ENCODE peak calls at places on chromosomes 12 and 14, in nine cellular contexts. B is mesendoderm; X is transverse colon; H is SK-N-SH; D is HCT116; O is fibroblast of lung; T is pancreas; F is AG04450; J is naive thymus-derived CD4-positive, alpha-beta T cell. K is an unnamed sample.

GRCh38 chr14:54625158-54625557 is 58.2 kb downstream of the SAMD4A start:
- DNase-seq in O (peak), T (no peak), J (no peak), D (no peak), B (peak), X (no peak), H (no peak), F (peak), K (no peak)

GRCh38 chr14:69270097-69270496 is 10.1 kb downstream of the GALNT16 start:
- DNase-seq in J (no peak), D (no peak), O (no peak), F (no peak), B (no peak), H (no peak), X (no peak), T (no peak), K (no peak)

GRCh38 chr14:39568809-39569538 is 136.7 kb upstream of the FBXO33 start:
- DNase-seq in O (no peak), X (no peak), B (peak), H (no peak), D (no peak), J (no peak), F (no peak), T (no peak), K (no peak)

GRCh38 chr12:26524862-26525465 is 308.0 kb downstream of the ITPR2 start:
- DNase-seq in J (no peak), T (no peak), D (peak), H (no peak), B (peak), X (peak), F (no peak), O (peak), K (no peak)

GRCh38 chr12:74337951-74338350 is 199.7 kb upstream of the ATXN7L3B start:
- DNase-seq in O (peak), B (no peak), D (peak), H (no peak), T (no peak), J (no peak), F (peak), X (no peak), K (no peak)

GRCh38 chr14:104786091-104786586 is 9.4 kb downstream of the AKT1 start:
- DNase-seq in D (no peak), T (no peak), J (no peak), H (no peak), B (no peak), F (no peak), O (no peak), X (no peak), K (no peak)

GRCh38 chr12:103840399-103840880 is 594 bp downstream of the NT5DC3 start:
- DNase-seq in B (peak), D (no peak), F (no peak), J (no peak), O (peak), T (peak), X (peak), H (peak), K (no peak)

GRCh38 chr12:53739285-53740129 is 12.3 kb upstream of the CALCOCO1 start:
- DNase-seq in O (no peak), F (no peak), T (no peak), X (no peak), J (no peak), B (no peak), D (no peak), H (peak), K (no peak)

GRCh38 chr14:62289471-62289870 is 527.3 kb downstream of the SNAPC1 start:
- DNase-seq in X (no peak), H (no peak), B (no peak), D (no peak), O (peak), T (no peak), F (peak), J (no peak), K (no peak)

GRCh38 chr12:111446631-111447570 is 41.2 kb downstream of the SH2B3 start:
- DNase-seq in H (no peak), J (no peak), T (no peak), D (no peak), F (no peak), X (peak), B (no peak), O (no peak), K (no peak)

GRCh38 chr14:52254086-52254485 is 13.4 kb upstream of the PTGDR start:
- DNase-seq in D (no peak), F (no peak), B (no peak), O (no peak), X (no peak), H (no peak), T (no peak), J (no peak), K (no peak)

GRCh38 chr12:89350661-89351488 is 1.4 kb downstream of the DUSP6 start:
- DNase-seq in X (peak), F (no peak), B (peak), T (no peak), J (peak), H (no peak), O (peak), D (no peak), K (no peak)

GRCh38 chr12:70985850-70986249 is 65.3 kb upstream of the PTPRR start:
- DNase-seq in X (no peak), H (no peak), O (peak), D (no peak), F (no peak), J (no peak), B (no peak), T (no peak), K (no peak)

GRCh38 chr14:55451398-55451797 is 11.0 kb upstream of the TBPL2 start:
- DNase-seq in O (no peak), T (no peak), X (no peak), J (no peak), B (no peak), F (no peak), D (no peak), H (no peak), K (no peak)

GRCh38 chr14:23177181-23177580 is 6.3 kb downstream of the SLC7A8 start:
- DNase-seq in H (no peak), T (no peak), F (no peak), D (no peak), X (peak), J (no peak), O (no peak), B (no peak), K (no peak)

GRCh38 chr12:99605-100004 is 33.0 kb downstream of the IQSEC3 start:
- DNase-seq in J (no peak), O (peak), F (peak), X (no peak), T (no peak), B (peak), H (no peak), D (no peak), K (no peak)

DNA sequence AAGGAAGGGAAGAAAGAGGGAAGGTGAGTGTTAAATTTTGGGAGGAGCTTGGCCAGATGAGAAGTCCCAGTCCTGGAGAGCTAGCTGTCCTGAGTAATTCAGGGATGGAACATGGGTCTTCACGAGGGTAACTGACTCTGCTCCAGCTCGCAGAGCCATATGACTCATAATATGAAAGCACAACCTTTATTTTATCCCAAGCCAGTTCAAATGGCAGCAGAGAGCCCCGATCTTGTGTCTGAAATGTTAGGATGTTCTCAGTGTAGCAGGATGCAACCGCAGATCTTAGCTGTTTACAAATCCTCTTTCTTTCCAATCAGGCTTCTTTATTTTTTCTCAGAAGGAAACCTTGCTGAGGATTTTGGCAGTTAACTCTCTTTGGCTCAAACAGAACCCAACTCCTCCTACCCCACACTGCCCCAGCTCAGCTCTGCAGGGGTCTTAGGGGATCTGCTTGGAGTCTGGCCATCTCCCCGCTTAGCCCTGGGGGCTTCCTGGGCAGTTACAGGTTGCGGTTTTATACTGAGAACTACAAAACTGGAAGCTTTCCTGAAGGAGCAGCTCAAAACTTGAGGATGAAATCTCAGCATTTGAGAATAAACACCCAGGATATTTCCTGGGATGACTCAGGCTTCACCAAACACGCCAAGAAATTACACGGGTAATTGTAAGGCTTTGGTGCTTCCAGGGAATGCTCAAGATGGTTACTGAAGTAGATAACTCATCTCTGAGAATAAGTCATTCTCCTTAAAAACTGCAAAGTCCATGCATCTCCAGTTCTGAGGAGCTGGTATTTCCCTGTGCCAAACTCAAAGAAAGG is 92.5 kb downstream of the VCPKMT start:
- DNase-seq in J (no peak), B (no peak), F (no peak), H (no peak), D (no peak), T (no peak), X (no peak), O (peak), K (no peak)
- H3K27ac ChIP-seq in J (no peak), B (no peak), F (peak), H (peak), D (no peak), T (no peak), X (peak), O (peak), K (no peak)

GRCh38 chr12:24573621-24574020 is 375.3 kb downstream of the BCAT1 start:
- DNase-seq in O (no peak), T (no peak), J (no peak), D (no peak), B (peak), X (no peak), F (no peak), H (no peak), K (no peak)
- H3K27ac ChIP-seq in O (no peak), T (no peak), J (no peak), D (no peak), B (no peak), X (no peak), F (no peak), H (no peak), K (no peak)

DNA sequence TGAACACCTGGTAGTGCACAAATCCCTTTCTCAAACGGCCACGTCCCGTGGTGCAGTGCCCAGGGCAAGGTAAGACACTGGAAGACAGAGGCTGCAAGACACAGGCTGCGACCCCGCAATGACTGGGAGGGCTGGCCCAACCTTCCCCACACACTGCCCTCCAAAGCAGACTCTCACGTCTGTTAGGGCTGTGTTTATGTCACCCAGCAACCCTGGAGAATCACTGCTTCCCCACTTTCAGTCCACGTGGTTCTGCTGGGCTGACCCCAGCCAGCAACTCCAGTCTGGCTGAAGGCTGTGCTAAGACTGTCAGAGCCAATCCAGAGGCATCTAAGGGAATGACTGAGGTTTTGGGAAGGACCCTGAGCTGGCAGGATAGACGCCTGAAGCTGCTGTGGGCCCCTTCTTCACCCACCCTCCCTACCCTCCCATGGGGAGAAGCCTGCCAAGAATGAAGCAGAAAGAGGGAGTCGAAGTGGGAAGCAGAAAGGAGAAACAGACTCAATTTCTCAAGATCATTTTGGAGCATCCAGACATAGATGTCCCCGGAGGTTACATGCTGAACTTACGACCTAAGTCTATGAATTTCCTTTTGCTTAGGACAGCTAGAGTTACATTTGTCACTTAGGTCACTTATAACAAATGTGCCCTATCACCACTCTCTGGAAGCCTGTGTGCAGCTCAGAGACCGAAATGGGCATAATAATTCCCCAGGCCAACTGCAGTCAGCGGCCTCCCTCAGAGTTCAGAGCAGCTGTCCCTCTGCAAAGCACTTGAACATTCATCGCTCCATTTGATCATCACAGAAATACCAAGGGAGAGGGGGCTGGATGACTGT is 11.6 kb downstream of the KDM2B start:
- DNase-seq in H (no peak), X (peak), D (no peak), O (no peak), J (no peak), T (no peak), F (no peak), B (peak), K (no peak)
- H3K27ac ChIP-seq in H (no peak), X (peak), D (no peak), O (peak), J (no peak), T (no peak), F (no peak), B (no peak), K (no peak)

DNA sequence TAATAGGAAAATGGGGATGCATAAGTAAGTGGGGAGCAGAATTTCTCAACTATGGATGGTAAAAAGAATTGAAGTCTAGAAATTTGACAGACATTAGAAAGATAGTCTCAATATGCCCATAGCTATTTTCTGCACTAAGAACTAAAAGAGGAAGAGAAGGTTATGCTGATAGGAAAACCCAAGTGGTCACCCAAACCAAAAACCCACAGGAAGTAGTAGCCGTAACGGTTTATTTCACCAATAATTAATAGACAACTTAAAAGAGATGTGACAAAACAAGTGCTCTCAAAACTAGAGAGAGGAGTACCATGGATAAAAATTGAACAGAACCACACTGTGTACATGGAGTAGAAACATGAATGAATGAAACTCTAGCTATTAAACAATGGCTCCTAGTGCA is 295.4 kb downstream of the FSCB start:
- DNase-seq in T (no peak), H (no peak), O (no peak), F (no peak), X (no peak), B (no peak), J (no peak), D (no peak), K (no peak)
- H3K27ac ChIP-seq in T (no peak), H (no peak), O (no peak), F (no peak), X (no peak), B (no peak), J (no peak), D (no peak), K (no peak)

GRCh38 chr14:28163261-28163660 is 603.3 kb upstream of the FOXG1 start:
- DNase-seq in X (no peak), O (no peak), B (peak), T (no peak), F (no peak), D (no peak), H (no peak), J (no peak), K (no peak)
- H3K27ac ChIP-seq in X (no peak), O (no peak), B (no peak), T (no peak), F (no peak), D (no peak), H (no peak), J (no peak), K (no peak)

GRCh38 chr12:66107451-66107915 is 23.1 kb downstream of the LLPH start:
- DNase-seq in H (peak), B (peak), D (peak), O (peak), T (peak), J (peak), F (peak), X (peak), K (peak)
- H3K27ac ChIP-seq in H (peak), B (no peak), D (peak), O (no peak), T (no peak), J (no peak), F (no peak), X (no peak), K (no peak)

DNA sequence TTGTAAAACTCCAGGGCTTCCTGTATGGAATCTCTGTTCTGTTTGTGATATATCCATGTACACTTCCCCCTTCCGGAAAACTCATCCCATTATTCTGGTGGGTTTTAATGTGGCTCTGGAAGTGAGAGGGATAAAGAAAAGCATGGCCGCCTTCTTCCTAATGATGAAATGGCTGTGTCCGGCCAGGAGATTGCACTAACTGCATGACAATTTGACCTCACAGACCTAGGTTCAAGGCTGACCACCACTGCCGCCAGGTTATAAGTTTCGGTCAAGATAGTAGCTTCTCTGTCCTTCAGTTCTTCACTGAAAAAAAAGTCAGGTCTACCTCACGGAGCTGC is 41.0 kb upstream of the NPAS3 start:
- DNase-seq in B (no peak), D (no peak), J (no peak), O (no peak), X (no peak), T (no peak), F (no peak), H (no peak), K (no peak)
- H3K27ac ChIP-seq in B (no peak), D (no peak), J (no peak), O (no peak), X (peak), T (no peak), F (no peak), H (no peak), K (no peak)